ENCODE peak calls at places on chromosome 1, in six cellular contexts. C is H1, D is GM12878, Y is SK-N-SH, L is HL-60, P is HepG2. O is an unnamed sample.

GRCh38 chr1:234980224-234980656 is 148.4 kb downstream of the TOMM20 start:
- DNase-seq in D (no peak), C (no peak), L (no peak), Y (no peak), P (no peak), O (no peak)

GRCh38 chr1:103492003-103492665 is 33.4 kb upstream of the RNPC3 start:
- DNase-seq in P (no peak), Y (no peak), D (no peak), L (no peak), C (no peak), O (no peak)

GRCh38 chr1:44296794-44297193 is 58.3 kb downstream of the ERI3 start:
- DNase-seq in D (no peak), Y (no peak), P (no peak), C (no peak), L (no peak), O (no peak)

GRCh38 chr1:25615563-25616079 is 970 bp upstream of the MAN1C1 start:
- DNase-seq in D (no peak), P (no peak), C (no peak), L (no peak), Y (no peak), O (no peak)

GRCh38 chr1:54499097-54500029 is 48.7 kb upstream of the ACOT11 start:
- DNase-seq in L (peak), Y (peak), D (no peak), P (no peak), C (no peak), O (peak)

GRCh38 chr1:78333426-78334012 is 157.3 kb upstream of the PTGFR start:
- DNase-seq in Y (no peak), P (peak), C (no peak), D (no peak), L (no peak), O (peak)

GRCh38 chr1:226086776-226087175 is 24.3 kb downstream of the H3-3A start:
- DNase-seq in P (no peak), D (no peak), C (no peak), Y (no peak), L (no peak), O (no peak)

GRCh38 chr1:42006836-42007235 is 88.1 kb upstream of the HIVEP3 start:
- DNase-seq in Y (no peak), D (no peak), P (no peak), C (no peak), L (no peak), O (no peak)

GRCh38 chr1:46180082-46180616 is 3.9 kb upstream of the P3R3URF start:
- DNase-seq in P (peak), Y (no peak), C (peak), L (no peak), D (no peak), O (peak)

GRCh38 chr1:54807756-54808155 is 6.6 kb upstream of the TTC22 start:
- DNase-seq in L (no peak), C (no peak), Y (no peak), D (no peak), P (no peak), O (no peak)

GRCh38 chr1:53139911-53140310 is 2.5 kb downstream of the SLC1A7 start:
- DNase-seq in P (no peak), L (no peak), C (no peak), Y (no peak), D (no peak), O (no peak)

GRCh38 chr1:167533851-167534300 is 15.5 kb upstream of the CD247 start:
- DNase-seq in C (peak), D (no peak), Y (peak), L (peak), P (peak), O (peak)

GRCh38 chr1:24362982-24363614 is 43.9 kb downstream of the GRHL3 start:
- DNase-seq in L (no peak), P (no peak), C (no peak), Y (no peak), D (no peak), O (no peak)

GRCh38 chr1:234598974-234599616 is 10.9 kb downstream of the IRF2BP2 start:
- DNase-seq in D (no peak), Y (no peak), P (no peak), C (no peak), L (peak), O (no peak)

GRCh38 chr1:247337250-247337746 is 5.6 kb upstream of the ZNF496 start:
- DNase-seq in Y (no peak), D (no peak), P (no peak), C (no peak), L (no peak), O (peak)

GRCh38 chr1:39842726-39843305 is 40.5 kb downstream of the TRIT1 start:
- DNase-seq in C (no peak), D (no peak), Y (no peak), L (no peak), P (no peak), O (no peak)

GRCh38 chr1:38119000-38119399 is 72.4 kb upstream of the POU3F1 start:
- DNase-seq in P (no peak), L (no peak), C (no peak), D (no peak), Y (no peak), O (no peak)

GRCh38 chr1:186925881-186926676 is 97.3 kb downstream of the PLA2G4A start:
- DNase-seq in L (no peak), D (no peak), Y (no peak), C (no peak), P (no peak), O (no peak)

GRCh38 chr1:238281418-238281817 is 390.7 kb upstream of the ZP4 start:
- DNase-seq in D (no peak), Y (no peak), L (no peak), C (no peak), P (no peak), O (no peak)

DNA sequence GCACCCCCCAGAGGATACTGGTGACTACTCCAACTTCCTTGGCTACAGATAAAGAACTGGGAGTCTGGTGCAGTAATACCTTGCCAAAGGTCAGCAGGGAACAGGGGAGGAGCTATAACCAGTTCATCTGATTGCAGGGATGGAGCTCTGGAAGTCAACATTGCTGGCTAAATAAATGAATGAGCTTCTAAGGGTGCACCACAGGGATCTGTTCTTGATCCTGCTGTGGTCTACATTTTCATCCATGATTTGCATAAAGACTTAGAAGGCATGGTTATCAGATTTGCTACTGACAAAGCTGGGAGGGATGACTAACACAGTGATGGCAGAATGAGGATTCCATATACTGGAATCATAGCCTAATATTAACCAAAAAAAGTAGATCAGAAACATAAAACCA is 18.3 kb downstream of the PLEKHA6 start:
- DNase-seq in C (no peak), L (no peak), Y (no peak), P (peak), D (no peak), O (no peak)
- TF ChIP-seq GABPA in C (no peak), L (no peak), Y (no peak), P (no peak), D (no peak), O (no peak)

GRCh38 chr1:64243757-64244080 is 40.3 kb downstream of the UBE2U start:
- DNase-seq in L (no peak), Y (no peak), D (no peak), C (no peak), P (no peak), O (no peak)

GRCh38 chr1:64240209-64240608 is 36.8 kb downstream of the UBE2U start:
- DNase-seq in L (no peak), C (no peak), D (no peak), Y (no peak), P (no peak), O (no peak)

GRCh38 chr1:64241069-64241468 is 37.6 kb downstream of the UBE2U start:
- DNase-seq in Y (no peak), P (no peak), C (no peak), D (no peak), L (no peak), O (no peak)

GRCh38 chr1:64245495-64245894 is 42.1 kb downstream of the UBE2U start:
- DNase-seq in D (no peak), P (no peak), C (no peak), L (peak), Y (no peak), O (no peak)

DNA sequence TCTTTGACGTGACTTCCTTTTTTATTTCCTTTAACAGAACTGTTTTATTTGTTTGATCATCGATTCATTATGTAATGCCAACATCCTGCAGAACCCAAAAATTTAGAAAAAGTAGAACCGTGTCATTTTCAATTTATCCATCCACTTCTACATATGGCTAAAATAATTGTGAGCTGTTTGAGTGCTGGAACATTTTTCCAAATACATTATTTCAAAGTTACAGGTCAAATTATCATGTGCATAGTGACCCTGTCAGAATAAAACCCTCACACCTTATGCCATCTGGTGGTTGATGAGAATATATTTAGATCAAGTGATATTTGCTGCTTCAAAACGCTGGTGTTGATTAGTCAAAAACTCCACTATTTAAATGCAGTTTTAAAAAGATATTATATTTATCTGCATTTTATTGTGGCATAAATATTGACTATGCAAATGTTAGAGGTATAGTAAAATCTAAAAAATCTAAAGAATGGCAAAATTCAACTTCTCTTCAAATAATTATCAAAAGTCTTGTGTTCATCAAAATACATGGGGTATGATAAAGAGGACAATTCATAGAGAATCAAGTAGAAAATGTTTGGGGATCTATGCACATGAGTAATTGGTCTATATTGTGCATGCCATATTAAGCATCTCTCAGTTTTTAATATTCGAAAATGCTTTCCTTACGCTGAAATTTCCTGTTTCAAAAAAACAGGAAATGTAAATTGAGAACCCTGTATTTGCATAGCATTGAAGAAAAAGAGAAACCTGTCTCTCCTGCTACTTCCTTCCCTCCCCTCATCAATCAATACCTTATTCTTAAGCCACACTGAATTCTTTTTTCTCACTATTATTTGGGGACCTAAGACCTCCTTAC is 39.7 kb downstream of the UBE2U start:
- DNase-seq in L (peak), Y (peak), C (no peak), P (peak), D (no peak), O (peak)
- TF ChIP-seq CTCF in L (no peak), Y (peak), C (peak), P (peak), D (peak), O (peak)

GRCh38 chr1:11759791-11760190 is 2.2 kb upstream of the C1orf167 start:
- DNase-seq in D (no peak), L (no peak), C (no peak), P (no peak), Y (no peak), O (no peak)
- TF ChIP-seq GABPA in D (no peak), L (no peak), C (no peak), P (no peak), Y (no peak), O (no peak)

GRCh38 chr1:196355206-196355786 is 252.9 kb downstream of the KCNT2 start:
- DNase-seq in Y (peak), D (no peak), P (peak), C (no peak), L (no peak), O (no peak)
- TF ChIP-seq CTCF in Y (peak), D (no peak), P (peak), C (no peak), L (no peak), O (peak)

O was measured in K562.